ENCODE peak calls at places on chromosomes 6 and 20, in six cellular contexts. I is IMR-90, V is H9, R is mesendoderm, K is mesenchymal stem cell, Q is neuronal stem cell. Z is an unnamed sample.

GRCh38 chr6:150175611-150176151 is 32.8 kb downstream of the PPP1R14C start:
- DNase-seq in I (no peak), V (no peak), R (no peak), K (no peak), Q (no peak), Z (no peak)

GRCh38 chr20:25543068-25543467 is 42.3 kb downstream of the NINL start:
- DNase-seq in I (peak; percentile 66), V (no peak), R (no peak), K (peak; percentile 80), Q (no peak), Z (no peak)

GRCh38 chr6:42911171-42912021 is 4.5 kb upstream of the PTCRA start:
- DNase-seq in I (no peak), V (peak; percentile 89), R (peak; percentile 93), K (peak; percentile 31), Q (peak; percentile 60), Z (no peak)

GRCh38 chr20:41005361-41005729 is 23.3 kb upstream of the TOP1 start:
- DNase-seq in I (peak; percentile 98), V (no peak), R (no peak), K (peak; percentile 98), Q (no peak), Z (no peak)

GRCh38 chr6:12222405-12223366 is 67.5 kb upstream of the EDN1 start:
- DNase-seq in I (no peak), V (no peak), R (peak; percentile 51), K (no peak), Q (no peak), Z (no peak)

GRCh38 chr6:46486186-46486585 is 5.1 kb downstream of the RCAN2 start:
- DNase-seq in I (no peak), V (no peak), R (peak; percentile 84), K (no peak), Q (no peak), Z (no peak)

GRCh38 chr6:43915213-43915869 is 145.3 kb downstream of the VEGFA start:
- DNase-seq in I (no peak), V (no peak), R (no peak), K (no peak), Q (no peak), Z (no peak)

GRCh38 chr6:80622641-80623040 is 516.2 kb downstream of the BCKDHB start:
- DNase-seq in I (no peak), V (no peak), R (no peak), K (no peak), Q (no peak), Z (no peak)

GRCh38 chr6:20350215-20350614 is 51.5 kb upstream of the E2F3 start:
- DNase-seq in I (peak; percentile 57), V (no peak), R (no peak), K (peak; percentile 87), Q (no peak), Z (no peak)

GRCh38 chr20:5643936-5644335 is 106.3 kb upstream of the SHLD1 start:
- DNase-seq in I (no peak), V (no peak), R (no peak), K (no peak), Q (no peak), Z (no peak)

GRCh38 chr6:118735320-118735719 is 83.9 kb upstream of the CEP85L start:
- DNase-seq in I (no peak), V (peak; percentile 69), R (peak; percentile 74), K (no peak), Q (no peak), Z (peak; percentile 62)

GRCh38 chr6:110556317-110557115 is 80.1 kb upstream of the SLC22A16 start:
- DNase-seq in I (no peak), V (no peak), R (no peak), K (no peak), Q (no peak), Z (no peak)

GRCh38 chr6:3421763-3422456 is 34.9 kb downstream of the SLC22A23 start:
- DNase-seq in I (peak; percentile 62), V (no peak), R (no peak), K (peak; percentile 56), Q (no peak), Z (no peak)

GRCh38 chr6:2909718-2910117 is 6.6 kb upstream of the SERPINB9 start:
- DNase-seq in I (peak; percentile 40), V (peak; percentile 24), R (no peak), K (peak; percentile 32), Q (no peak), Z (no peak)

GRCh38 chr6:154604120-154604519 is 93.6 kb upstream of the CNKSR3 start:
- DNase-seq in I (no peak), V (peak; percentile 39), R (peak; percentile 7), K (no peak), Q (no peak), Z (no peak)

GRCh38 chr20:47778398-47779354 is 6.6 kb downstream of the SULF2 start:
- DNase-seq in I (no peak), V (no peak), R (no peak), K (no peak), Q (no peak), Z (no peak)

GRCh38 chr6:138485005-138485545 is 14.2 kb downstream of the NHSL1 start:
- DNase-seq in I (peak; percentile 8), V (no peak), R (peak; percentile 38), K (no peak), Q (peak; percentile 39), Z (no peak)

GRCh38 chr6:31712296-31712695 is 2.9 kb upstream of the LY6G6D start:
- DNase-seq in I (no peak), V (no peak), R (no peak), K (no peak), Q (no peak), Z (no peak)

GRCh38 chr20:17985388-17986018 is 16.7 kb downstream of the MGME1 start:
- DNase-seq in I (no peak), V (no peak), R (no peak), K (no peak), Q (no peak), Z (no peak)

GRCh38 chr20:17992224-17992637 is 23.4 kb downstream of the MGME1 start:
- DNase-seq in I (no peak), V (no peak), R (no peak), K (no peak), Q (no peak), Z (no peak)

GRCh38 chr20:17990278-17990972 is 21.6 kb downstream of the MGME1 start:
- DNase-seq in I (peak; percentile 58), V (no peak), R (no peak), K (peak; percentile 72), Q (no peak), Z (no peak)

GRCh38 chr20:17992847-17993508 is 24.2 kb downstream of the MGME1 start:
- DNase-seq in I (peak; percentile 27), V (no peak), R (no peak), K (no peak), Q (no peak), Z (no peak)

GRCh38 chr20:17987988-17988387 is 19.2 kb downstream of the MGME1 start:
- DNase-seq in I (no peak), V (no peak), R (no peak), K (no peak), Q (no peak), Z (no peak)
- H2BK15ac ChIP-seq in I (no peak overlapping the region), V (no peak overlapping the region), R (no peak overlapping the region), K (no peak overlapping the region), Q (no peak overlapping the region), Z (no peak overlapping the region)

GRCh38 chr6:21752054-21752811 is 158.7 kb downstream of the SOX4 start:
- DNase-seq in I (no peak), V (no peak), R (peak; percentile 47), K (no peak), Q (no peak), Z (no peak)
- H2BK15ac ChIP-seq in I (peak overlapping the region; percentile 85), V (no peak overlapping the region), R (no peak overlapping the region), K (no peak overlapping the region), Q (no peak overlapping the region), Z (no peak overlapping the region)

GRCh38 chr20:18359854-18360253 is 71.5 kb downstream of the ZNF133 start:
- DNase-seq in I (no peak), V (no peak), R (no peak), K (no peak), Q (no peak), Z (no peak)
- H2BK15ac ChIP-seq in I (no peak overlapping the region), V (no peak overlapping the region), R (no peak overlapping the region), K (no peak overlapping the region), Q (no peak overlapping the region), Z (no peak overlapping the region)

GRCh38 chr20:22821826-22822225 is 213.3 kb upstream of the SSTR4 start:
- DNase-seq in I (no peak), V (no peak), R (no peak), K (no peak), Q (no peak), Z (no peak)
- H2BK15ac ChIP-seq in I (no peak overlapping the region), V (no peak overlapping the region), R (no peak overlapping the region), K (no peak overlapping the region), Q (no peak overlapping the region), Z (no peak overlapping the region)

GRCh38 chr20:44715495-44716308 is 533 bp downstream of the CCN5 start:
- DNase-seq in I (no peak), V (no peak), R (no peak), K (no peak), Q (no peak), Z (no peak)
- H2BK15ac ChIP-seq in I (no peak overlapping the region), V (no peak overlapping the region), R (no peak overlapping the region), K (no peak overlapping the region), Q (no peak overlapping the region), Z (no peak overlapping the region)

GRCh38 chr6:82701341-82701740 is 337.7 kb downstream of the TPBG start:
- DNase-seq in I (no peak), V (no peak), R (no peak), K (no peak), Q (no peak), Z (no peak)
- H2BK15ac ChIP-seq in I (no peak overlapping the region), V (no peak overlapping the region), R (no peak overlapping the region), K (no peak overlapping the region), Q (no peak overlapping the region), Z (no peak overlapping the region)

GRCh38 chr6:34566830-34567546 is 10.9 kb upstream of the SPDEF start:
- DNase-seq in I (no peak), V (no peak), R (no peak), K (no peak), Q (no peak), Z (no peak)
- H2BK15ac ChIP-seq in I (no peak overlapping the region), V (no peak overlapping the region), R (no peak overlapping the region), K (no peak overlapping the region), Q (peak overlapping the region; percentile 25), Z (no peak overlapping the region)

Z was measured in H1.